ENCODE peak calls at places on chromosomes 12 and 14, in five cellular contexts. One of them, this sample, is unnamed.

GRCh38 chr14:104126753-104127152 is 11.6 kb upstream of the KIF26A start:
- DNase-seq in heart left ventricle: no peak
- DNase-seq in tibial nerve: no peak
- DNase-seq in IMR-90: no peak
- DNase-seq in HCT116: no peak
- DNase-seq in this sample: no peak

GRCh38 chr12:26697217-26697616 is 135.8 kb downstream of the ITPR2 start:
- DNase-seq in heart left ventricle: no peak
- DNase-seq in HCT116: no peak
- DNase-seq in IMR-90: peak
- DNase-seq in tibial nerve: no peak
- DNase-seq in this sample: no peak

GRCh38 chr14:41285193-41285748 is 321.4 kb upstream of the LRFN5 start:
- DNase-seq in HCT116: no peak
- DNase-seq in tibial nerve: peak
- DNase-seq in IMR-90: peak
- DNase-seq in heart left ventricle: peak
- DNase-seq in this sample: no peak

GRCh38 chr12:51900323-51900889 is 6.9 kb upstream of the ACVRL1 start:
- DNase-seq in HCT116: no peak
- DNase-seq in IMR-90: no peak
- DNase-seq in tibial nerve: no peak
- DNase-seq in heart left ventricle: no peak
- DNase-seq in this sample: no peak

GRCh38 chr14:59352951-59353350 is 112.2 kb downstream of the GPR135 start:
- DNase-seq in IMR-90: no peak
- DNase-seq in HCT116: no peak
- DNase-seq in tibial nerve: no peak
- DNase-seq in heart left ventricle: no peak
- DNase-seq in this sample: no peak

GRCh38 chr12:77940011-77940423 is 109.3 kb downstream of the NAV3 start:
- DNase-seq in HCT116: peak
- DNase-seq in IMR-90: peak
- DNase-seq in tibial nerve: no peak
- DNase-seq in heart left ventricle: no peak
- DNase-seq in this sample: no peak

GRCh38 chr14:70660967-70661871 is 19.5 kb downstream of the TTC9 start:
- DNase-seq in tibial nerve: no peak
- DNase-seq in HCT116: no peak
- DNase-seq in IMR-90: no peak
- DNase-seq in heart left ventricle: no peak
- DNase-seq in this sample: no peak

GRCh38 chr12:55724226-55724939 is 4.2 kb downstream of the RDH5 start:
- DNase-seq in heart left ventricle: no peak
- DNase-seq in HCT116: no peak
- DNase-seq in tibial nerve: peak
- DNase-seq in IMR-90: peak
- DNase-seq in this sample: peak

GRCh38 chr12:6345319-6346071 is 3.6 kb upstream of the TNFRSF1A start:
- DNase-seq in HCT116: peak
- DNase-seq in IMR-90: peak
- DNase-seq in tibial nerve: no peak
- DNase-seq in heart left ventricle: no peak
- DNase-seq in this sample: no peak

GRCh38 chr12:92552412-92553108 is 150.2 kb upstream of the PLEKHG7 start:
- DNase-seq in HCT116: no peak
- DNase-seq in tibial nerve: no peak
- DNase-seq in heart left ventricle: no peak
- DNase-seq in IMR-90: peak
- DNase-seq in this sample: no peak

GRCh38 chr14:22483863-22484593 is 105.0 kb downstream of the DAD1 start:
- DNase-seq in HCT116: no peak
- DNase-seq in heart left ventricle: no peak
- DNase-seq in tibial nerve: no peak
- DNase-seq in IMR-90: no peak
- DNase-seq in this sample: no peak

GRCh38 chr14:90742709-90743108 is 73.5 kb downstream of the TTC7B start:
- DNase-seq in tibial nerve: no peak
- DNase-seq in IMR-90: no peak
- DNase-seq in HCT116: no peak
- DNase-seq in heart left ventricle: no peak
- DNase-seq in this sample: no peak

GRCh38 chr12:28905220-28905940 is 243.7 kb upstream of the FAR2 start:
- DNase-seq in heart left ventricle: no peak
- DNase-seq in IMR-90: no peak
- DNase-seq in tibial nerve: no peak
- DNase-seq in HCT116: no peak
- DNase-seq in this sample: no peak

GRCh38 chr12:28899951-28900350 is 249.1 kb upstream of the FAR2 start:
- DNase-seq in IMR-90: peak
- DNase-seq in heart left ventricle: no peak
- DNase-seq in HCT116: no peak
- DNase-seq in tibial nerve: no peak
- DNase-seq in this sample: no peak
- H3K27ac ChIP-seq in IMR-90: no peak
- H3K27ac ChIP-seq in heart left ventricle: no peak
- H3K27ac ChIP-seq in HCT116: no peak
- H3K27ac ChIP-seq in tibial nerve: no peak
- H3K27ac ChIP-seq in this sample: no peak

GRCh38 chr12:115517913-115518312 is 759.6 kb downstream of the MED13L start:
- DNase-seq in tibial nerve: no peak
- DNase-seq in IMR-90: no peak
- DNase-seq in heart left ventricle: no peak
- DNase-seq in HCT116: no peak
- DNase-seq in this sample: no peak

GRCh38 chr12:115522010-115522409 is 755.5 kb downstream of the MED13L start:
- DNase-seq in HCT116: no peak
- DNase-seq in heart left ventricle: no peak
- DNase-seq in tibial nerve: no peak
- DNase-seq in IMR-90: no peak
- DNase-seq in this sample: no peak

GRCh38 chr12:115519359-115519758 is 758.1 kb downstream of the MED13L start:
- DNase-seq in IMR-90: no peak
- DNase-seq in heart left ventricle: no peak
- DNase-seq in tibial nerve: no peak
- DNase-seq in HCT116: no peak
- DNase-seq in this sample: no peak

DNA sequence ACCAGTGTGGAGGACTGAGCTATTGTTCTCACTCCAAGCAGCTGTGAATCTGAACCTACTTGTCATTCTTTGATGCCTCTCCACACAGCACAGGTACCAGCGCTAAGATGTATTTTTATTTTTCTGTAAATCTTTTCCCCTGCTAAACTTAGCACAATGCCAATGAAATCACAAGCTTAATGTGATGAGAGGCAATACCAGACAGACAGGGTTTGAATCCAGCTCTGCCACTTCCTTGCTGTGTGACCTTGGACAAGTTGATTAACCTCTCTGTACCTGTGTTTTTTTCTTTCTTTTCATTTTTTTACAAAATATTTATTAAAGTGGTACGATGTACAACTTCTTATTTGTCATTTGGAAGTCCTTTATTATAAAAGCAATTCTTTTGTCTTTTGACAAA is 757.6 kb downstream of the MED13L start:
- DNase-seq in tibial nerve: no peak
- DNase-seq in IMR-90: no peak
- DNase-seq in heart left ventricle: no peak
- DNase-seq in HCT116: no peak
- DNase-seq in this sample: no peak
- H3K27ac ChIP-seq in tibial nerve: no peak
- H3K27ac ChIP-seq in IMR-90: no peak
- H3K27ac ChIP-seq in heart left ventricle: no peak
- H3K27ac ChIP-seq in HCT116: no peak
- H3K27ac ChIP-seq in this sample: no peak

GRCh38 chr12:109998241-109998903 is 858 bp upstream of the ANKRD13A start:
- DNase-seq in tibial nerve: no peak
- DNase-seq in IMR-90: peak
- DNase-seq in HCT116: no peak
- DNase-seq in heart left ventricle: no peak
- DNase-seq in this sample: no peak
- H3K27ac ChIP-seq in tibial nerve: peak
- H3K27ac ChIP-seq in IMR-90: peak
- H3K27ac ChIP-seq in HCT116: no peak
- H3K27ac ChIP-seq in heart left ventricle: peak
- H3K27ac ChIP-seq in this sample: peak

GRCh38 chr12:19576421-19576925 is 137.2 kb downstream of the AEBP2 start:
- DNase-seq in HCT116: no peak
- DNase-seq in heart left ventricle: no peak
- DNase-seq in IMR-90: peak
- DNase-seq in tibial nerve: no peak
- DNase-seq in this sample: no peak
- H3K27ac ChIP-seq in HCT116: no peak
- H3K27ac ChIP-seq in heart left ventricle: no peak
- H3K27ac ChIP-seq in IMR-90: peak
- H3K27ac ChIP-seq in tibial nerve: no peak
- H3K27ac ChIP-seq in this sample: no peak

GRCh38 chr12:2548095-2548494 is 246.7 kb upstream of the FKBP4 start:
- DNase-seq in tibial nerve: no peak
- DNase-seq in HCT116: no peak
- DNase-seq in heart left ventricle: no peak
- DNase-seq in IMR-90: peak
- DNase-seq in this sample: no peak
- H3K27ac ChIP-seq in tibial nerve: no peak
- H3K27ac ChIP-seq in HCT116: no peak
- H3K27ac ChIP-seq in heart left ventricle: no peak
- H3K27ac ChIP-seq in IMR-90: no peak
- H3K27ac ChIP-seq in this sample: no peak